ENCODE peak calls at places on chromosomes 12 and 14, in nine cellular contexts. N is GM13976; E is NCI-H187; W is hypothalamus; R is A172; H is stimulated activated CD4-positive, alpha-beta T cell treated with anti-CD3 and anti-CD28 coated beads, Interleukin-1b, Interleukin-23, amount 100 ng/mL, for 24 hours; L is activated CD4-positive, alpha-beta T cell treated with anti-CD3 and anti-CD28 coated beads, Interleukin-2, amount 50 U/mL, for 1 hour; D is GM04504; A is cardiac muscle cell. U is an unnamed sample.

GRCh38 chr12:58608711-58609110 is 311.6 kb downstream of the LRIG3 start:
- DNase-seq in N (no peak), E (no peak), W (no peak), R (no peak), H (no peak), L (no peak), D (no peak), A (peak), U (no peak)

GRCh38 chr12:27123642-27124041 is 41.3 kb upstream of the C12orf71 start:
- DNase-seq in N (peak), E (peak), W (no peak), R (no peak), H (no peak), L (no peak), D (no peak), A (peak), U (peak)

GRCh38 chr12:102903318-102904007 is 13.6 kb downstream of the PAH start:
- DNase-seq in N (no peak), E (peak), W (no peak), R (no peak), H (no peak), L (no peak), D (no peak), A (no peak), U (no peak)

GRCh38 chr14:55532645-55533309 is 47.2 kb upstream of the KTN1 start:
- DNase-seq in N (no peak), E (no peak), W (no peak), R (no peak), H (no peak), L (no peak), D (no peak), A (no peak), U (no peak)

GRCh38 chr12:113903381-113903863 is 62.7 kb downstream of the RBM19 start:
- DNase-seq in N (no peak), E (no peak), W (no peak), R (peak), H (no peak), L (no peak), D (peak), A (peak), U (no peak)

GRCh38 chr12:101931498-101932326 is 54.3 kb downstream of the DRAM1 start:
- DNase-seq in N (peak), E (no peak), W (no peak), R (no peak), H (no peak), L (no peak), D (no peak), A (no peak), U (no peak)

GRCh38 chr12:63276537-63277365 is 125.8 kb upstream of the AVPR1A start:
- DNase-seq in N (peak), E (peak), W (no peak), R (peak), H (no peak), L (no peak), D (no peak), A (peak), U (peak)

GRCh38 chr14:100664841-100665425 is 61.8 kb upstream of the DLK1 start:
- DNase-seq in N (no peak), E (no peak), W (no peak), R (no peak), H (no peak), L (no peak), D (peak), A (peak), U (no peak)

GRCh38 chr14:37116933-37117844 is 55.2 kb downstream of the SLC25A21 start:
- DNase-seq in N (no peak), E (no peak), W (no peak), R (peak), H (no peak), L (no peak), D (peak), A (no peak), U (no peak)

GRCh38 chr12:116644806-116645205 is 85.6 kb downstream of the MAP1LC3B2 start:
- DNase-seq in N (no peak), E (no peak), W (no peak), R (no peak), H (no peak), L (no peak), D (no peak), A (no peak), U (no peak)

GRCh38 chr14:52266179-52266578 is 1.3 kb upstream of the PTGDR start:
- DNase-seq in N (no peak), E (no peak), W (no peak), R (no peak), H (no peak), L (no peak), D (peak), A (peak), U (no peak)

GRCh38 chr14:60768602-60769001 is 34.0 kb downstream of the MNAT1 start:
- DNase-seq in N (no peak), E (no peak), W (no peak), R (no peak), H (no peak), L (no peak), D (no peak), A (no peak), U (no peak)

GRCh38 chr12:6067152-6067916 is 57.1 kb downstream of the VWF start:
- DNase-seq in N (no peak), E (no peak), W (no peak), R (no peak), H (no peak), L (no peak), D (no peak), A (peak), U (peak)

GRCh38 chr14:105941226-105942166 is 415.1 kb downstream of the TMEM121 start:
- DNase-seq in N (no peak), E (no peak), W (no peak), R (no peak), H (no peak), L (no peak), D (no peak), A (no peak), U (no peak)

GRCh38 chr14:70821916-70822705 is 12.8 kb upstream of the MAP3K9 start:
- DNase-seq in N (peak), E (no peak), W (peak), R (peak), H (peak), L (peak), D (no peak), A (peak), U (peak)

GRCh38 chr12:115466076-115466475 is 782.1 kb upstream of the TBX3 start:
- DNase-seq in N (no peak), E (no peak), W (no peak), R (no peak), H (no peak), L (no peak), D (peak), A (peak), U (no peak)

GRCh38 chr12:64178122-64178521 is 44.0 kb downstream of the KICS2 start:
- DNase-seq in N (no peak), E (no peak), W (no peak), R (peak), H (no peak), L (no peak), D (no peak), A (peak), U (no peak)

GRCh38 chr14:101875726-101876268 is 88.6 kb upstream of the DYNC1H1 start:
- DNase-seq in N (no peak), E (no peak), W (no peak), R (no peak), H (no peak), L (no peak), D (no peak), A (no peak), U (peak)

GRCh38 chr14:105368032-105368417 is 30.3 kb upstream of the TEX22 start:
- DNase-seq in N (no peak), E (no peak), W (no peak), R (no peak), H (no peak), L (no peak), D (no peak), A (no peak), U (no peak)

GRCh38 chr14:73180385-73180805 is 44.1 kb downstream of the PSEN1 start:
- DNase-seq in N (no peak), E (no peak), W (no peak), R (peak), H (no peak), L (no peak), D (peak), A (peak), U (no peak)

GRCh38 chr12:120620624-120621023 is 19.8 kb upstream of the CABP1 start:
- DNase-seq in N (no peak), E (no peak), W (no peak), R (no peak), H (no peak), L (no peak), D (no peak), A (no peak), U (no peak)

GRCh38 chr14:91904483-91904882 is 37.1 kb upstream of the TC2N start:
- DNase-seq in N (no peak), E (no peak), W (no peak), R (no peak), H (no peak), L (no peak), D (no peak), A (no peak), U (no peak)

GRCh38 chr12:110266980-110267620 is 13.9 kb upstream of the ATP2A2 start:
- DNase-seq in N (no peak), E (no peak), W (no peak), R (peak), H (no peak), L (no peak), D (peak), A (peak), U (peak)

GRCh38 chr12:15558915-15559528 is 230.2 kb downstream of the EPS8 start:
- DNase-seq in N (no peak), E (no peak), W (no peak), R (peak), H (no peak), L (no peak), D (peak), A (peak), U (no peak)

GRCh38 chr14:24279301-24280186 is 8.1 kb upstream of the RABGGTA start:
- DNase-seq in N (no peak), E (no peak), W (no peak), R (no peak), H (peak), L (peak), D (no peak), A (no peak), U (no peak)

GRCh38 chr12:111446044-111446581 is 40.4 kb downstream of the SH2B3 start:
- DNase-seq in N (no peak), E (no peak), W (no peak), R (peak), H (no peak), L (no peak), D (no peak), A (peak), U (no peak)

GRCh38 chr12:19893514-19893913 is 454.2 kb downstream of the AEBP2 start:
- DNase-seq in N (peak), E (no peak), W (no peak), R (peak), H (no peak), L (no peak), D (no peak), A (peak), U (no peak)

GRCh38 chr14:20332386-20332945 is 613 bp downstream of the CCNB1IP1 start:
- DNase-seq in N (no peak), E (peak), W (no peak), R (no peak), H (no peak), L (no peak), D (no peak), A (peak), U (no peak)

GRCh38 chr12:43805149-43805856 is 814 bp downstream of the TWF1 start:
- DNase-seq in N (peak), E (peak), W (no peak), R (peak), H (no peak), L (no peak), D (no peak), A (peak), U (no peak)

GRCh38 chr12:98578821-98579220 is 14.7 kb upstream of the SLC25A3 start:
- DNase-seq in N (no peak), E (no peak), W (no peak), R (peak), H (no peak), L (no peak), D (no peak), A (no peak), U (no peak)

GRCh38 chr12:116492703-116493324 is 66.4 kb upstream of the MAP1LC3B2 start:
- DNase-seq in N (no peak), E (no peak), W (no peak), R (peak), H (no peak), L (no peak), D (peak), A (peak), U (no peak)

GRCh38 chr12:7498832-7499231 is 4.7 kb downstream of the CD163 start:
- DNase-seq in N (no peak), E (no peak), W (no peak), R (peak), H (no peak), L (no peak), D (peak), A (peak), U (no peak)

GRCh38 chr12:124217508-124217981 is 77.3 kb upstream of the RFLNA start:
- DNase-seq in N (no peak), E (no peak), W (no peak), R (no peak), H (no peak), L (no peak), D (no peak), A (no peak), U (peak)

GRCh38 chr14:105500036-105500725 is 9.1 kb downstream of the TEDC1 start:
- DNase-seq in N (no peak), E (no peak), W (no peak), R (no peak), H (no peak), L (peak), D (no peak), A (no peak), U (no peak)

GRCh38 chr12:131251336-131252101 is 297.8 kb downstream of the ADGRD1 start:
- DNase-seq in N (no peak), E (no peak), W (no peak), R (no peak), H (no peak), L (no peak), D (no peak), A (no peak), U (peak)

GRCh38 chr12:123150273-123150803 is 552 bp downstream of the PITPNM2 start:
- DNase-seq in N (no peak), E (no peak), W (no peak), R (no peak), H (no peak), L (peak), D (no peak), A (no peak), U (peak)

GRCh38 chr14:89435527-89436273 is 18.7 kb upstream of the FOXN3 start:
- DNase-seq in N (no peak), E (no peak), W (no peak), R (no peak), H (no peak), L (no peak), D (no peak), A (peak), U (no peak)

GRCh38 chr14:97446087-97446486 is 648.9 kb downstream of the VRK1 start:
- DNase-seq in N (no peak), E (no peak), W (no peak), R (no peak), H (no peak), L (no peak), D (no peak), A (no peak), U (no peak)

GRCh38 chr12:72540811-72541210 is 268.6 kb downstream of the TRHDE start:
- DNase-seq in N (no peak), E (no peak), W (no peak), R (peak), H (no peak), L (no peak), D (no peak), A (no peak), U (no peak)

GRCh38 chr14:26454105-26454504 is 143.7 kb downstream of the NOVA1 start:
- DNase-seq in N (no peak), E (no peak), W (no peak), R (no peak), H (no peak), L (no peak), D (no peak), A (no peak), U (no peak)

U was measured in SK-N-DZ.